ENCODE peak calls at places on chromosomes 1 and 21, in nine cellular contexts. S, P, L, M, W, O, Y, F and G are unnamed samples.

GRCh38 chr1:90835661-90836344 is 118.7 kb upstream of the BARHL2 start:
- DNase-seq in M (no peak), S (no peak), W (no peak), Y (no peak), L (no peak), F (peak; percentile 52), P (no peak), O (no peak), G (no peak)

GRCh38 chr1:56094168-56094567 is 485.2 kb downstream of the PLPP3 start:
- DNase-seq in S (no peak), L (no peak), M (no peak), F (no peak), Y (no peak), W (no peak), O (no peak), P (no peak), G (no peak)

GRCh38 chr1:29732438-29732837 is 496.1 kb downstream of the PTPRU start:
- DNase-seq in L (no peak), O (no peak), P (no peak), F (no peak), S (no peak), M (no peak), W (no peak), Y (peak; percentile 16), G (no peak)

GRCh38 chr1:155003766-155004351 is 1.3 kb downstream of the ZBTB7B start:
- DNase-seq in L (no peak), F (peak; percentile 70), W (no peak), S (no peak), Y (peak; percentile 80), O (no peak), M (peak; percentile 50), P (no peak), G (peak; percentile 88)

GRCh38 chr1:33710989-33711388 is 152.9 kb upstream of the HMGB4 start:
- DNase-seq in M (no peak), F (no peak), L (no peak), P (no peak), S (no peak), O (no peak), Y (peak; percentile 48), W (no peak), G (no peak)

GRCh38 chr1:115189814-115190541 is 100.7 kb upstream of the TSPAN2 start:
- DNase-seq in W (no peak), P (no peak), Y (peak; percentile 96), S (no peak), O (no peak), M (no peak), L (no peak), F (no peak), G (no peak)

GRCh38 chr1:212958175-212958574 is 7.8 kb downstream of the VASH2 start:
- DNase-seq in O (no peak), W (no peak), L (no peak), F (no peak), Y (peak; percentile 38), P (no peak), M (no peak), S (no peak), G (no peak)

GRCh38 chr1:244815600-244816099 is 19.8 kb upstream of the COX20 start:
- DNase-seq in Y (peak; percentile 27), M (no peak), W (no peak), L (no peak), F (peak; percentile 58), O (no peak), P (no peak), S (no peak), G (no peak)

GRCh38 chr1:228993106-228993505 is 257.8 kb downstream of the RHOU start:
- DNase-seq in O (no peak), L (no peak), S (no peak), Y (no peak), M (no peak), P (no peak), F (no peak), W (no peak), G (no peak)

GRCh38 chr21:26652891-26653290 is 79.8 kb upstream of the CYYR1 start:
- DNase-seq in M (no peak), L (no peak), O (no peak), S (no peak), W (no peak), Y (no peak), P (no peak), F (no peak), G (no peak)

GRCh38 chr1:150092180-150092791 is 24.7 kb downstream of the VPS45 start:
- DNase-seq in M (peak; percentile 27), F (no peak), P (no peak), O (no peak), W (no peak), S (no peak), L (no peak), Y (no peak), G (no peak)

GRCh38 chr1:160860840-160861505 is 1.7 kb downstream of the CD244 start:
- DNase-seq in W (no peak), P (no peak), F (no peak), L (no peak), S (no peak), M (no peak), Y (no peak), O (no peak), G (no peak)

GRCh38 chr1:60283690-60284089 is 210.1 kb upstream of the C1orf87 start:
- DNase-seq in F (no peak), L (no peak), P (no peak), W (no peak), M (no peak), Y (no peak), S (no peak), O (no peak), G (no peak)

GRCh38 chr1:109137959-109138757 is 24.2 kb downstream of the ELAPOR1 start:
- DNase-seq in W (no peak), Y (no peak), S (no peak), M (no peak), F (no peak), P (no peak), O (no peak), L (no peak), G (no peak)

GRCh38 chr1:46757256-46757955 is 38.5 kb upstream of the EFCAB14 start:
- DNase-seq in S (no peak), M (no peak), F (no peak), O (no peak), P (no peak), W (no peak), Y (peak; percentile 42), L (no peak), G (no peak)

GRCh38 chr1:154861607-154862094 is 8.4 kb downstream of the KCNN3 start:
- DNase-seq in F (no peak), O (no peak), L (no peak), W (no peak), S (no peak), M (no peak), Y (peak; percentile 48), P (no peak), G (no peak)

GRCh38 chr1:222372221-222372620 is 175.7 kb downstream of the HHIPL2 start:
- DNase-seq in W (no peak), L (no peak), Y (peak; percentile 42), S (no peak), M (no peak), O (no peak), P (no peak), F (no peak), G (no peak)

GRCh38 chr1:66737836-66738235 is 14.4 kb upstream of the DYNLT5 start:
- DNase-seq in P (no peak), O (no peak), W (no peak), M (no peak), L (no peak), Y (no peak), F (no peak), S (no peak), G (no peak)

GRCh38 chr1:237851209-237851845 is 39.4 kb downstream of the ZP4 start:
- DNase-seq in L (no peak), F (peak; percentile 81), Y (peak; percentile 45), P (no peak), M (peak; percentile 44), S (no peak), O (no peak), W (no peak), G (no peak)

GRCh38 chr1:200379431-200379755 is 30.4 kb downstream of the ZNF281 start:
- DNase-seq in L (no peak), W (no peak), O (no peak), P (no peak), Y (peak; percentile 93), M (no peak), S (no peak), F (no peak), G (no peak)

GRCh38 chr1:41739061-41739955 is 179.4 kb downstream of the HIVEP3 start:
- DNase-seq in W (peak; percentile 72), L (peak; percentile 63), Y (no peak), O (peak; percentile 67), P (peak; percentile 82), M (peak; percentile 86), F (no peak), S (peak; percentile 55), G (peak; percentile 92)

GRCh38 chr1:39789571-39790110 is 976 bp upstream of the BMP8B start:
- DNase-seq in O (no peak), S (no peak), M (no peak), F (peak; percentile 42), L (no peak), Y (no peak), P (no peak), W (no peak), G (no peak)

GRCh38 chr1:29370067-29370466 is 133.7 kb downstream of the PTPRU start:
- DNase-seq in L (no peak), S (no peak), W (no peak), O (no peak), F (no peak), M (no peak), P (no peak), Y (no peak), G (no peak)

GRCh38 chr1:107551491-107551890 is 410.7 kb downstream of the NTNG1 start:
- DNase-seq in L (no peak), S (no peak), P (no peak), W (no peak), O (no peak), Y (no peak), M (no peak), F (no peak), G (no peak)

GRCh38 chr21:38806942-38807284 is 1.2 kb downstream of the ETS2 start:
- DNase-seq in P (no peak), L (no peak), O (no peak), S (no peak), W (no peak), M (peak; percentile 54), F (no peak), Y (peak; percentile 64), G (no peak)

GRCh38 chr1:8597455-8597854 is 220.0 kb downstream of the RERE start:
- DNase-seq in M (no peak), O (no peak), W (no peak), P (no peak), F (no peak), S (no peak), L (no peak), Y (no peak), G (no peak)